ENCODE peak calls at places on chromosomes 12 and 14, in four cellular contexts. F is PC-3, V is HuH-7.5, Q is thoracic aorta. W is an unnamed sample.

GRCh38 chr12:92827836-92828431 is 101.2 kb downstream of the EEA1 start:
- DNase-seq in V (peak), F (peak), Q (no peak), W (peak)

GRCh38 chr14:54722791-54723432 is 156.0 kb downstream of the SAMD4A start:
- DNase-seq in V (no peak), Q (no peak), F (peak), W (no peak)

GRCh38 chr12:28460420-28461130 is 270.3 kb downstream of the CCDC91 start:
- DNase-seq in F (no peak), V (no peak), Q (no peak), W (peak)

GRCh38 chr12:9647825-9648700 is 21.4 kb upstream of the CLEC2D start:
- DNase-seq in Q (peak), V (peak), F (peak), W (peak)

GRCh38 chr12:130519-130918 is 64.0 kb downstream of the IQSEC3 start:
- DNase-seq in F (no peak), Q (no peak), V (no peak), W (no peak)

GRCh38 chr12:115103884-115104883 is 420.2 kb upstream of the TBX3 start:
- DNase-seq in Q (no peak), F (no peak), V (no peak), W (no peak)

GRCh38 chr12:95975491-95975890 is 20.7 kb downstream of the HAL start:
- DNase-seq in V (no peak), F (no peak), Q (no peak), W (no peak)

GRCh38 chr14:92610849-92611271 is 97.3 kb downstream of the RIN3 start:
- DNase-seq in Q (no peak), F (peak), V (no peak), W (no peak)

GRCh38 chr12:49296034-49296835 is 1.3 kb downstream of the PRPH start:
- DNase-seq in Q (no peak), F (peak), V (peak), W (peak)

GRCh38 chr14:98769326-98769725 is 502.7 kb downstream of the BCL11B start:
- DNase-seq in V (no peak), Q (no peak), F (no peak), W (no peak)

GRCh38 chr14:60332869-60333268 is 83.8 kb downstream of the PPM1A start:
- DNase-seq in F (no peak), V (no peak), Q (no peak), W (no peak)

GRCh38 chr14:55533960-55534359 is 46.0 kb upstream of the KTN1 start:
- DNase-seq in Q (no peak), F (no peak), V (no peak), W (no peak)

GRCh38 chr14:77682158-77682553 is 25.7 kb downstream of the ALKBH1 start:
- DNase-seq in V (no peak), F (peak), Q (no peak), W (no peak)

GRCh38 chr12:132323171-132324010 is 6.0 kb downstream of the GALNT9 start:
- DNase-seq in V (no peak), Q (no peak), F (no peak), W (no peak)

GRCh38 chr14:104787736-104788532 is 7.6 kb downstream of the AKT1 start:
- DNase-seq in F (no peak), V (no peak), Q (no peak), W (no peak)

GRCh38 chr12:90940872-90941499 is 14.0 kb downstream of the CCER1 start:
- DNase-seq in Q (no peak), F (peak), V (no peak), W (no peak)

GRCh38 chr14:104237651-104238423 is 99.5 kb downstream of the KIF26A start:
- DNase-seq in F (no peak), Q (no peak), V (no peak), W (no peak)

GRCh38 chr14:101074124-101075024 is 170.9 kb upstream of the RTL1 start:
- DNase-seq in Q (no peak), V (no peak), F (no peak), W (no peak)

GRCh38 chr14:73742520-73743238 is 28.5 kb upstream of the PNMA1 start:
- DNase-seq in F (no peak), Q (no peak), V (no peak), W (no peak)

GRCh38 chr12:10291030-10291429 is 16.6 kb upstream of the KLRD1 start:
- DNase-seq in F (no peak), Q (no peak), V (no peak), W (no peak)

GRCh38 chr14:67426161-67426560 is 14.2 kb upstream of the PLEK2 start:
- DNase-seq in V (no peak), Q (no peak), F (no peak), W (no peak)

GRCh38 chr14:104985675-104986486 is at the start of gene CLBA1:
- DNase-seq in F (peak), Q (peak), V (peak), W (peak)

GRCh38 chr14:90808759-90809529 is 7.3 kb downstream of the TTC7B start:
- DNase-seq in V (no peak), Q (no peak), F (no peak), W (no peak)

GRCh38 chr14:75204106-75204505 is 27.7 kb upstream of the TMED10 start:
- DNase-seq in F (no peak), Q (no peak), V (no peak), W (no peak)

GRCh38 chr12:95304673-95305198 is 87.1 kb downstream of the VEZT start:
- DNase-seq in F (peak), Q (no peak), V (no peak), W (no peak)

W was measured in GM06990.